ENCODE peak calls at places on chromosomes 11 and 22, in four cellular contexts. One of them, this sample, is unnamed.

GRCh38 chr11:2208691-2209369 is 37.2 kb upstream of the TH start:
- DNase-seq in HL-60: no peak
- DNase-seq in SK-N-SH: peak
- DNase-seq in GM23338: peak
- DNase-seq in this sample: peak

GRCh38 chr11:65432686-65433582 is 10.3 kb downstream of the NEAT1 start:
- DNase-seq in HL-60: peak
- DNase-seq in SK-N-SH: no peak
- DNase-seq in GM23338: peak
- DNase-seq in this sample: no peak

GRCh38 chr11:104301776-104302175 is 137.8 kb upstream of the PDGFD start:
- DNase-seq in HL-60: no peak
- DNase-seq in SK-N-SH: no peak
- DNase-seq in GM23338: peak
- DNase-seq in this sample: no peak

GRCh38 chr11:68827733-68828132 is 14.0 kb downstream of the CPT1A start:
- DNase-seq in SK-N-SH: no peak
- DNase-seq in GM23338: no peak
- DNase-seq in HL-60: peak
- DNase-seq in this sample: no peak

GRCh38 chr11:44611687-44612437 is 46.4 kb downstream of the CD82 start:
- DNase-seq in HL-60: no peak
- DNase-seq in SK-N-SH: no peak
- DNase-seq in GM23338: no peak
- DNase-seq in this sample: no peak

GRCh38 chr11:118002010-118002540 is 15.9 kb downstream of the IL10RA start:
- DNase-seq in HL-60: no peak
- DNase-seq in SK-N-SH: no peak
- DNase-seq in GM23338: no peak
- DNase-seq in this sample: no peak

GRCh38 chr11:12764187-12764914 is 90.1 kb downstream of the TEAD1 start:
- DNase-seq in SK-N-SH: no peak
- DNase-seq in HL-60: no peak
- DNase-seq in GM23338: no peak
- DNase-seq in this sample: peak

GRCh38 chr11:3080104-3080503 is 22.9 kb upstream of the CARS1 start:
- DNase-seq in HL-60: no peak
- DNase-seq in SK-N-SH: no peak
- DNase-seq in GM23338: no peak
- DNase-seq in this sample: no peak

GRCh38 chr22:22535662-22536061 is 15.6 kb upstream of the ZNF280A start:
- DNase-seq in HL-60: no peak
- DNase-seq in GM23338: no peak
- DNase-seq in SK-N-SH: no peak
- DNase-seq in this sample: no peak

GRCh38 chr22:26842103-26842502 is 184.7 kb downstream of the MIAT start:
- DNase-seq in GM23338: no peak
- DNase-seq in HL-60: no peak
- DNase-seq in SK-N-SH: no peak
- DNase-seq in this sample: no peak

GRCh38 chr11:61510178-61510979 is 1.8 kb downstream of the LRRC10B start:
- DNase-seq in SK-N-SH: no peak
- DNase-seq in HL-60: no peak
- DNase-seq in GM23338: no peak
- DNase-seq in this sample: no peak

GRCh38 chr22:46073683-46074504 is 76.4 kb upstream of the PPARA start:
- DNase-seq in GM23338: no peak
- DNase-seq in HL-60: no peak
- DNase-seq in SK-N-SH: no peak
- DNase-seq in this sample: no peak

GRCh38 chr11:4839851-4840549 is 9.0 kb downstream of the OR51S1 start:
- DNase-seq in HL-60: no peak
- DNase-seq in GM23338: peak
- DNase-seq in SK-N-SH: no peak
- DNase-seq in this sample: no peak
- TF ChIP-seq POLR2AphosphoS5 in HL-60: no peak
- TF ChIP-seq POLR2AphosphoS5 in GM23338: no peak
- TF ChIP-seq POLR2AphosphoS5 in SK-N-SH: no peak
- TF ChIP-seq POLR2AphosphoS5 in this sample: no peak

GRCh38 chr22:36256474-36256873 is 3.5 kb downstream of the APOL1 start:
- DNase-seq in SK-N-SH: no peak
- DNase-seq in GM23338: no peak
- DNase-seq in HL-60: no peak
- DNase-seq in this sample: no peak

GRCh38 chr22:36257948-36258674 is 5.2 kb downstream of the APOL1 start:
- DNase-seq in SK-N-SH: no peak
- DNase-seq in HL-60: no peak
- DNase-seq in GM23338: no peak
- DNase-seq in this sample: peak

GRCh38 chr22:36257308-36257707 is 4.4 kb downstream of the APOL1 start:
- DNase-seq in HL-60: no peak
- DNase-seq in GM23338: no peak
- DNase-seq in SK-N-SH: no peak
- DNase-seq in this sample: peak

GRCh38 chr22:36252754-36253522 is at the start of gene APOL1:
- DNase-seq in SK-N-SH: no peak
- DNase-seq in HL-60: no peak
- DNase-seq in GM23338: no peak
- DNase-seq in this sample: no peak

DNA sequence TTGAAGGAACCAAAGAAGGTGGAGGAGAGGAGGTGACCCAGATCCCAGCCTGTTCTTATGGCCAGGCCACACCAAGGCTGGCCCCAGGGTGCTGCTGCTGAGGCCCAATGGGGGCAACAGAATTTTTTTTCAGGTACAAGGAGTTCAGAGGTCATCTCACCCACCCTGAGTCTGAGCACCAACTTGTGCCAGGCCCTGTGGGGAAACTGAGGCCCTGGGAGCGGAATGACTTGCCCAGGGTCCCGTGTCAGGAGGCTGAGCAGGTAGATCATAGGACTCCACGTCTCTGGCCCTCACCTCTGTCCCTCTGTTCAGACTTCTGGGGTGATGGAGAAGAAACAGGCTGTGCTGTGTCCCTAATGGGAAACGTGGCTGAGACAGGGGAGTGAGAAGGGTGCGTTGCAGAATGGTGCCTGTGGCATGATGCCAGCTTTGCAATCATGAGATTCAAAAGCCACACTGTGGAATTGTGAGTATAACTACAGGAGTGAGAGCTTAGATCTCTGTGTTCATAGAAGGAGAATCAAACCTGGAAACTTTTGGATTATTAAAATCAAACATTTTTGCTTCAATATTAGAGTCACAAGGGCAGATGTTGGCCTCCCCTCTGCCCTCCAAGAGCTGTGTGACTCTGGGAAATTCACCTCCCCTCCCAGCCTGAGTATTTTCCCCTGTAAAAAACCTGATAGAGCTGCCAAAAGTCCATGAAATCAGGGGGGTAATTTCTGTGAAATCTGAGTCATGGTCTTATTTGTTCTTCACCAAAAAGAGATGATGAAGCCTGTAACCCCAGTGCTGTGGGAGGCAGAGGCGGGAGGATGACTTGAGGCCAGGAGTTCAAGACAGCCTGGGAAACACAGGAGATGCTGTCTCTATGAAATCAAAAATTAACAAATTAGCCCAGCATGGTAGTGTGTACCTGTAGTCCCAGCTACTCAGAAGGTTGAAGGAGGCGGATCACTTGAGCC is 874 bp downstream of the APOL1 start:
- DNase-seq in HL-60: no peak
- DNase-seq in GM23338: no peak
- DNase-seq in SK-N-SH: peak
- DNase-seq in this sample: peak
- TF ChIP-seq POLR2AphosphoS5 in HL-60: no peak
- TF ChIP-seq POLR2AphosphoS5 in GM23338: no peak
- TF ChIP-seq POLR2AphosphoS5 in SK-N-SH: no peak
- TF ChIP-seq POLR2AphosphoS5 in this sample: no peak

GRCh38 chr22:29071261-29072045 is 1.4 kb upstream of the KREMEN1 start:
- DNase-seq in SK-N-SH: no peak
- DNase-seq in GM23338: peak
- DNase-seq in HL-60: no peak
- DNase-seq in this sample: no peak
- TF ChIP-seq POLR2AphosphoS5 in SK-N-SH: no peak
- TF ChIP-seq POLR2AphosphoS5 in GM23338: peak
- TF ChIP-seq POLR2AphosphoS5 in HL-60: no peak
- TF ChIP-seq POLR2AphosphoS5 in this sample: no peak

GRCh38 chr22:50695421-50696250 is 23.0 kb downstream of the SHANK3 start:
- DNase-seq in GM23338: no peak
- DNase-seq in HL-60: no peak
- DNase-seq in SK-N-SH: no peak
- DNase-seq in this sample: no peak

GRCh38 chr22:50693462-50693861 is 20.8 kb downstream of the SHANK3 start:
- DNase-seq in GM23338: no peak
- DNase-seq in SK-N-SH: no peak
- DNase-seq in HL-60: no peak
- DNase-seq in this sample: no peak

GRCh38 chr22:50696251-50696798 is 23.7 kb downstream of the SHANK3 start:
- DNase-seq in HL-60: no peak
- DNase-seq in GM23338: no peak
- DNase-seq in SK-N-SH: no peak
- DNase-seq in this sample: no peak

GRCh38 chr22:50694099-50694498 is 21.5 kb downstream of the SHANK3 start:
- DNase-seq in SK-N-SH: no peak
- DNase-seq in GM23338: no peak
- DNase-seq in HL-60: no peak
- DNase-seq in this sample: no peak

GRCh38 chr22:50694766-50695420 is 22.3 kb downstream of the SHANK3 start:
- DNase-seq in HL-60: no peak
- DNase-seq in SK-N-SH: no peak
- DNase-seq in GM23338: no peak
- DNase-seq in this sample: no peak
- TF ChIP-seq POLR2AphosphoS5 in HL-60: no peak
- TF ChIP-seq POLR2AphosphoS5 in SK-N-SH: no peak
- TF ChIP-seq POLR2AphosphoS5 in GM23338: no peak
- TF ChIP-seq POLR2AphosphoS5 in this sample: no peak

DNA sequence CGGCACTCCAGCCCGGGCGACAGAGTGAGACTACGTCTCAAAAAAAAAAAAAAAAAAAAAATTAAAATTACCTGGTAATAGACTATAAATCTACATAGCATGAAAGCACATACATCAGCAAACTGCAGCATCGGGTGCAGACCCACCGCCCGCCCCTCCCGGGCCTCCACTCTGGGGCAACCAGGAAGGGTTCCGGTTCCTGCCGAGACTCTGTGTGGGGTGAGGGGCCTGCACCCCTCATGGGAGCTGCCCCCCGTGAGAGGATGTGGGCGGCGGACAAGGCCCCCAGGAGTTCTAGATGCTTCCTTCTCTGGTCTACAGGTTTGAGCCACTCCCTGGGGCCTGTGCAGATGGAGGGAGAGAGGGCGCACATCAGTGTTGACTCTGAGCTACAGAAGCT is 9.1 kb downstream of the DRD4 start:
- DNase-seq in HL-60: no peak
- DNase-seq in SK-N-SH: no peak
- DNase-seq in GM23338: no peak
- DNase-seq in this sample: no peak
- TF ChIP-seq POLR2AphosphoS5 in HL-60: no peak
- TF ChIP-seq POLR2AphosphoS5 in SK-N-SH: no peak
- TF ChIP-seq POLR2AphosphoS5 in GM23338: no peak
- TF ChIP-seq POLR2AphosphoS5 in this sample: no peak

GRCh38 chr22:39313258-39314001 is 6.0 kb downstream of the RPL3 start:
- DNase-seq in SK-N-SH: no peak
- DNase-seq in GM23338: no peak
- DNase-seq in HL-60: peak
- DNase-seq in this sample: no peak

GRCh38 chr22:39315389-39315788 is 4.0 kb downstream of the RPL3 start:
- DNase-seq in GM23338: no peak
- DNase-seq in SK-N-SH: no peak
- DNase-seq in HL-60: peak
- DNase-seq in this sample: no peak

GRCh38 chr22:39316440-39317083 is 2.9 kb downstream of the RPL3 start:
- DNase-seq in GM23338: peak
- DNase-seq in SK-N-SH: peak
- DNase-seq in HL-60: peak
- DNase-seq in this sample: no peak

GRCh38 chr22:39312410-39312809 is 7.0 kb downstream of the RPL3 start:
- DNase-seq in GM23338: no peak
- DNase-seq in HL-60: peak
- DNase-seq in SK-N-SH: no peak
- DNase-seq in this sample: no peak

GRCh38 chr22:39314251-39314971 is 5.0 kb downstream of the RPL3 start:
- DNase-seq in HL-60: peak
- DNase-seq in SK-N-SH: no peak
- DNase-seq in GM23338: peak
- DNase-seq in this sample: no peak
- TF ChIP-seq POLR2AphosphoS5 in HL-60: no peak
- TF ChIP-seq POLR2AphosphoS5 in SK-N-SH: no peak
- TF ChIP-seq POLR2AphosphoS5 in GM23338: peak
- TF ChIP-seq POLR2AphosphoS5 in this sample: no peak